ENCODE peak calls at places on chromosomes 11 and 22, in seven cellular contexts. T is HCT116, K is HepG2, M is SK-N-SH, A is K562, R is H1, L is GM12878. Q is an unnamed sample.

GRCh38 chr11:36131719-36132349 is 157.4 kb downstream of the COMMD9 start:
- DNase-seq in A (peak), T (no peak), M (peak), R (peak), L (no peak), K (peak), Q (peak)

GRCh38 chr11:2330696-2331095 is 28.9 kb downstream of the TSPAN32 start:
- DNase-seq in R (no peak), A (no peak), L (no peak), T (no peak), M (no peak), K (no peak), Q (no peak)

GRCh38 chr22:45603631-45604030 is 68.0 kb upstream of the ATXN10 start:
- DNase-seq in R (no peak), K (no peak), M (no peak), A (no peak), L (no peak), T (no peak), Q (no peak)

GRCh38 chr22:19383292-19383691 is 48.2 kb downstream of the HIRA start:
- DNase-seq in L (no peak), R (no peak), M (no peak), A (no peak), K (no peak), T (no peak), Q (no peak)

GRCh38 chr11:375065-376025 is 6.0 kb downstream of the B4GALNT4 start:
- DNase-seq in M (peak), T (no peak), R (no peak), K (no peak), A (no peak), L (no peak), Q (no peak)

GRCh38 chr11:134741453-134742227 is 329.6 kb upstream of the B3GAT1 start:
- DNase-seq in T (no peak), R (no peak), A (no peak), L (no peak), K (peak), M (no peak), Q (peak)

GRCh38 chr22:27641049-27641790 is 160.3 kb downstream of the MN1 start:
- DNase-seq in M (no peak), T (no peak), L (no peak), R (no peak), K (no peak), A (no peak), Q (no peak)

GRCh38 chr11:2092956-2093412 is 46.2 kb downstream of the IGF2 start:
- DNase-seq in T (no peak), A (no peak), K (no peak), R (no peak), L (no peak), M (peak), Q (no peak)

GRCh38 chr22:21741790-21742189 is 6.2 kb upstream of the YPEL1 start:
- DNase-seq in K (no peak), T (no peak), L (no peak), M (no peak), A (no peak), R (no peak), Q (no peak)

GRCh38 chr11:97743205-97743742 is 1277.5 kb upstream of the CNTN5 start:
- DNase-seq in K (no peak), R (no peak), M (no peak), T (no peak), A (no peak), L (peak), Q (peak)

GRCh38 chr22:17347724-17348123 is 21.5 kb upstream of the CECR2 start:
- DNase-seq in A (no peak), L (no peak), R (no peak), M (no peak), K (no peak), T (no peak), Q (no peak)

GRCh38 chr11:78022397-78023396 is at the start of gene KCTD14:
- DNase-seq in T (no peak), K (peak), R (peak), M (peak), A (no peak), L (no peak), Q (no peak)

GRCh38 chr22:30695351-30695762 is 683 bp downstream of the OSBP2 start:
- DNase-seq in M (no peak), K (no peak), A (no peak), R (no peak), T (no peak), L (no peak), Q (no peak)

GRCh38 chr11:88384678-88385015 is 47.1 kb upstream of the CTSC start:
- DNase-seq in R (no peak), K (no peak), M (no peak), T (no peak), A (no peak), L (no peak), Q (no peak)

GRCh38 chr11:61173456-61173855 is 12.2 kb upstream of the VPS37C start:
- DNase-seq in L (no peak), T (no peak), K (peak), R (no peak), M (no peak), A (peak), Q (peak)

GRCh38 chr11:76347391-76347790 is 33.5 kb downstream of the THAP12 start:
- DNase-seq in T (no peak), K (no peak), A (no peak), M (no peak), R (no peak), L (no peak), Q (no peak)

GRCh38 chr11:72524711-72525110 is 90.4 kb upstream of the CLPB start:
- DNase-seq in M (no peak), L (no peak), T (no peak), A (no peak), R (no peak), K (no peak), Q (no peak)

GRCh38 chr22:45966320-45966891 is 10.6 kb downstream of the WNT7B start:
- DNase-seq in L (no peak), K (no peak), R (no peak), T (no peak), M (no peak), A (no peak), Q (no peak)

GRCh38 chr11:89540826-89541225 is 49.7 kb upstream of the NOX4 start:
- DNase-seq in K (no peak), A (no peak), L (no peak), R (no peak), T (no peak), M (no peak), Q (no peak)

GRCh38 chr11:8220261-8221024 is 43.2 kb downstream of the LMO1 start:
- DNase-seq in R (no peak), A (no peak), K (no peak), M (no peak), L (no peak), T (no peak), Q (no peak)

GRCh38 chr22:27835446-27835845 is 33.9 kb upstream of the MN1 start:
- DNase-seq in M (no peak), A (no peak), R (no peak), K (no peak), T (no peak), L (no peak), Q (no peak)

GRCh38 chr11:104443387-104443786 is 279.4 kb upstream of the PDGFD start:
- DNase-seq in T (no peak), R (no peak), A (no peak), K (no peak), M (no peak), L (no peak), Q (peak)

GRCh38 chr11:1233351-1234053 is 10.6 kb downstream of the MUC5B start:
- DNase-seq in R (peak), L (no peak), T (no peak), K (no peak), M (peak), A (no peak), Q (no peak)

GRCh38 chr11:112511906-112512305 is 251.2 kb upstream of the PLET1 start:
- DNase-seq in K (no peak), T (no peak), L (no peak), M (no peak), R (no peak), A (no peak), Q (no peak)

GRCh38 chr11:120303004-120303637 is 22.0 kb upstream of the TLCD5 start:
- DNase-seq in L (peak), K (peak), R (peak), A (peak), T (peak), M (peak), Q (peak)

GRCh38 chr11:84250834-84251613 is 964.9 kb upstream of the CCDC90B start:
- DNase-seq in R (no peak), M (no peak), T (no peak), L (no peak), K (no peak), A (no peak), Q (no peak)

GRCh38 chr22:48517039-48518030 is 1310.3 kb downstream of the BRD1 start:
- DNase-seq in L (no peak), A (no peak), R (no peak), K (peak), T (no peak), M (no peak), Q (no peak)

GRCh38 chr11:45580399-45580798 is 85.0 kb downstream of the CHST1 start:
- DNase-seq in K (no peak), T (no peak), M (no peak), L (no peak), R (peak), A (no peak), Q (peak)

GRCh38 chr22:48153726-48154125 is 1391.3 kb downstream of the TBC1D22A start:
- DNase-seq in T (no peak), M (no peak), A (no peak), L (no peak), K (no peak), R (no peak), Q (no peak)

GRCh38 chr11:30254307-30255298 is 23.8 kb downstream of the FSHB start:
- DNase-seq in L (no peak), T (no peak), K (no peak), A (no peak), R (no peak), M (no peak), Q (no peak)

GRCh38 chr11:30255637-30256036 is 24.8 kb downstream of the FSHB start:
- DNase-seq in M (no peak), A (no peak), T (no peak), L (no peak), R (no peak), K (no peak), Q (no peak)

GRCh38 chr11:30260813-30261212 is 30.0 kb downstream of the FSHB start:
- DNase-seq in A (no peak), M (no peak), K (no peak), T (no peak), R (no peak), L (no peak), Q (no peak)

GRCh38 chr11:30257058-30257457 is 26.2 kb downstream of the FSHB start:
- DNase-seq in T (no peak), R (no peak), M (no peak), A (no peak), L (no peak), K (no peak), Q (no peak)

GRCh38 chr11:30258679-30259078 is 27.9 kb downstream of the FSHB start:
- DNase-seq in M (no peak), K (no peak), A (no peak), R (no peak), L (no peak), T (no peak), Q (no peak)
- TF ChIP-seq MAX in M (no peak), K (no peak), A (no peak), R (no peak), L (no peak), T (no peak), Q (no peak)

GRCh38 chr11:65479184-65480145 is 19.4 kb upstream of the MALAT1 start:
- DNase-seq in R (peak), M (peak), L (no peak), K (no peak), T (no peak), A (no peak), Q (peak)
- H3K4me3 ChIP-seq in R (no peak), M (no peak), L (no peak), K (peak), T (no peak), A (peak), Q (no peak)

GRCh38 chr11:114074546-114075342 is 15.2 kb downstream of the ZBTB16 start:
- DNase-seq in R (no peak), L (no peak), A (no peak), K (no peak), T (no peak), M (no peak), Q (no peak)
- TF ChIP-seq POLR2AphosphoS5 in R (no peak), L (no peak), A (no peak), K (no peak), T (no peak), M (no peak), Q (no peak)

DNA sequence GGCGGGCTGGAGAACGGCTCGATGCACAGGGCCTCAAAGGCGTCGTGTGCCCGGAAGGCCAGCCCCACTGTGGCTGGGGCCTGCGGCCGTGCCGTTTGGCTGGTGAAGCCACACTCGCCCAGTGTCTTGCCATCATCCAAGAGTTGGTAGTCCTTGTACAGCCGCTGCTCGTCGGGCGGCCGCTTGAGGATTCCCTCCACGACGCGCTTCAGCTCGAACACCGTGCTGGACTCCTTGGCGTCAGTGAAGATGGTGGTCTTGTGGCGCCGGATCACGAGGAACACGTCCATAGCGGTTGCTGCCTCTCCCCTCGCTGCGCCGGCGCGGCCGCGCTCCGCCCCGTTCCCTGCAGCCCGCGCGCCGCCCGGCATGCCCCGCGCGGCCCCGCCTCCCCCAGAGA is 30.3 kb upstream of the PRDM10 start:
- DNase-seq in K (no peak), R (no peak), L (no peak), M (no peak), A (no peak), T (no peak), Q (no peak)
- TF ChIP-seq MAX in K (no peak), R (peak), L (no peak), M (no peak), A (no peak), T (no peak), Q (no peak)

GRCh38 chr11:122180435-122180834 is 64.4 kb upstream of the BLID start:
- DNase-seq in M (no peak), R (no peak), K (no peak), A (no peak), L (no peak), T (peak), Q (peak)
- H3K4me3 ChIP-seq in M (peak), R (no peak), K (no peak), A (no peak), L (no peak), T (peak), Q (peak)

GRCh38 chr22:42303304-42304020 is 33.0 kb upstream of the TCF20 start:
- DNase-seq in A (no peak), R (no peak), M (no peak), T (no peak), K (peak), L (no peak), Q (no peak)
- TF ChIP-seq POLR2AphosphoS5 in A (no peak), R (no peak), M (no peak), T (no peak), K (no peak), L (no peak), Q (no peak)

GRCh38 chr11:92384316-92384715 is 159.7 kb downstream of the FAT3 start:
- DNase-seq in T (no peak), R (no peak), M (peak), A (no peak), K (no peak), L (no peak), Q (no peak)
- TF ChIP-seq MAX in T (no peak), R (no peak), M (no peak), A (no peak), K (no peak), L (no peak), Q (no peak)

Q was measured in endothelial cell of umbilical vein.